ENCODE peak calls at places on chromosomes 4 and X, in four cellular contexts. One of them, this sample, is unnamed.

GRCh38 chr4:17324431-17324830 is 187.5 kb downstream of the QDPR start:
- DNase-seq in GM23338: peak
- DNase-seq in endothelial cell of umbilical vein: peak
- DNase-seq in HepG2: peak
- DNase-seq in this sample: peak

GRCh38 chr4:71136071-71136470 is 142.6 kb downstream of the DCK start:
- DNase-seq in GM23338: no peak
- DNase-seq in endothelial cell of umbilical vein: no peak
- DNase-seq in HepG2: no peak
- DNase-seq in this sample: no peak

GRCh38 chrX:49879656-49880277 is 483 bp downstream of the USP27X start:
- DNase-seq in GM23338: no peak
- DNase-seq in endothelial cell of umbilical vein: peak
- DNase-seq in HepG2: no peak
- DNase-seq in this sample: no peak

GRCh38 chr4:168220893-168221292 is 97.7 kb downstream of the DDX60 start:
- DNase-seq in GM23338: no peak
- DNase-seq in endothelial cell of umbilical vein: no peak
- DNase-seq in HepG2: no peak
- DNase-seq in this sample: no peak

GRCh38 chr4:16626945-16627344 is 271.5 kb downstream of the LDB2 start:
- DNase-seq in GM23338: no peak
- DNase-seq in endothelial cell of umbilical vein: peak
- DNase-seq in HepG2: no peak
- DNase-seq in this sample: no peak

GRCh38 chrX:36087366-36087765 is 167.8 kb downstream of the CFAP47 start:
- DNase-seq in GM23338: no peak
- DNase-seq in endothelial cell of umbilical vein: no peak
- DNase-seq in HepG2: no peak
- DNase-seq in this sample: no peak

GRCh38 chr4:105401278-105401677 is 72.6 kb downstream of the PPA2 start:
- DNase-seq in GM23338: no peak
- DNase-seq in endothelial cell of umbilical vein: no peak
- DNase-seq in HepG2: no peak
- DNase-seq in this sample: no peak

GRCh38 chrX:24215282-24215681 is 65.8 kb downstream of the ZFX start:
- DNase-seq in GM23338: no peak
- DNase-seq in endothelial cell of umbilical vein: no peak
- DNase-seq in HepG2: no peak
- DNase-seq in this sample: no peak

GRCh38 chr4:112374850-112375249 is 77.7 kb downstream of the ALPK1 start:
- DNase-seq in GM23338: no peak
- DNase-seq in endothelial cell of umbilical vein: no peak
- DNase-seq in HepG2: no peak
- DNase-seq in this sample: no peak

GRCh38 chrX:11188664-11189063 is 77.5 kb downstream of the HCCS start:
- DNase-seq in GM23338: no peak
- DNase-seq in endothelial cell of umbilical vein: no peak
- DNase-seq in HepG2: no peak
- DNase-seq in this sample: no peak

GRCh38 chrX:136262241-136262640 is 11.0 kb upstream of the MAP7D3 start:
- DNase-seq in GM23338: no peak
- DNase-seq in endothelial cell of umbilical vein: no peak
- DNase-seq in HepG2: no peak
- DNase-seq in this sample: no peak

GRCh38 chr4:81625422-81626417 is 154.0 kb upstream of the RASGEF1B start:
- DNase-seq in GM23338: no peak
- DNase-seq in endothelial cell of umbilical vein: no peak
- DNase-seq in HepG2: no peak
- DNase-seq in this sample: no peak

GRCh38 chr4:151489462-151490203 is 80.7 kb downstream of the FHIP1A start:
- DNase-seq in GM23338: peak
- DNase-seq in endothelial cell of umbilical vein: no peak
- DNase-seq in HepG2: peak
- DNase-seq in this sample: no peak

GRCh38 chr4:145912391-145912790 is 26.2 kb downstream of the ZNF827 start:
- DNase-seq in GM23338: no peak
- DNase-seq in endothelial cell of umbilical vein: no peak
- DNase-seq in HepG2: no peak
- DNase-seq in this sample: no peak

GRCh38 chr4:41594439-41594838 is 56.5 kb downstream of the LIMCH1 start:
- DNase-seq in GM23338: no peak
- DNase-seq in endothelial cell of umbilical vein: no peak
- DNase-seq in HepG2: no peak
- DNase-seq in this sample: no peak

GRCh38 chr4:61202638-61203495 is 2.7 kb downstream of the ADGRL3 start:
- DNase-seq in GM23338: peak
- DNase-seq in endothelial cell of umbilical vein: no peak
- DNase-seq in HepG2: no peak
- DNase-seq in this sample: no peak

GRCh38 chrX:74535211-74535621 is 79.2 kb downstream of the RLIM start:
- DNase-seq in GM23338: peak
- DNase-seq in endothelial cell of umbilical vein: no peak
- DNase-seq in HepG2: peak
- DNase-seq in this sample: peak

GRCh38 chrX:133516691-133517090 is 101.4 kb upstream of the GPC4 start:
- DNase-seq in GM23338: no peak
- DNase-seq in endothelial cell of umbilical vein: no peak
- DNase-seq in HepG2: no peak
- DNase-seq in this sample: no peak

GRCh38 chr4:153539058-153539826 is 73.1 kb downstream of the TMEM131L start:
- DNase-seq in GM23338: no peak
- DNase-seq in endothelial cell of umbilical vein: no peak
- DNase-seq in HepG2: no peak
- DNase-seq in this sample: no peak

GRCh38 chr4:162341533-162341932 is 177.7 kb upstream of the FSTL5 start:
- DNase-seq in GM23338: no peak
- DNase-seq in endothelial cell of umbilical vein: no peak
- DNase-seq in HepG2: no peak
- DNase-seq in this sample: no peak

GRCh38 chr4:86855572-86855971 is 6.4 kb upstream of the SLC10A6 start:
- DNase-seq in GM23338: no peak
- DNase-seq in endothelial cell of umbilical vein: peak
- DNase-seq in HepG2: no peak
- DNase-seq in this sample: no peak

GRCh38 chr4:73705056-73705432 is 35.3 kb upstream of the CXCL8 start:
- DNase-seq in GM23338: peak
- DNase-seq in endothelial cell of umbilical vein: peak
- DNase-seq in HepG2: no peak
- DNase-seq in this sample: no peak

GRCh38 chr4:26267087-26267486 is 53.7 kb upstream of the RBPJ start:
- DNase-seq in GM23338: no peak
- DNase-seq in endothelial cell of umbilical vein: no peak
- DNase-seq in HepG2: no peak
- DNase-seq in this sample: no peak

GRCh38 chr4:42397256-42397634 is at the start of gene SHISA3:
- DNase-seq in GM23338: peak
- DNase-seq in endothelial cell of umbilical vein: peak
- DNase-seq in HepG2: no peak
- DNase-seq in this sample: no peak

GRCh38 chr4:184824776-184825393 is 883 bp downstream of the ACSL1 start:
- DNase-seq in GM23338: no peak
- DNase-seq in endothelial cell of umbilical vein: peak
- DNase-seq in HepG2: no peak
- DNase-seq in this sample: no peak
- TF ChIP-seq EZH2 in GM23338: peak
- TF ChIP-seq EZH2 in endothelial cell of umbilical vein: no peak
- TF ChIP-seq EZH2 in HepG2: no peak
- TF ChIP-seq EZH2 in this sample: no peak

GRCh38 chrX:618761-619450 is 11.7 kb upstream of the SHOX start:
- DNase-seq in GM23338: no peak
- DNase-seq in endothelial cell of umbilical vein: no peak
- DNase-seq in HepG2: no peak
- DNase-seq in this sample: no peak

GRCh38 chrX:619451-619811 is 11.2 kb upstream of the SHOX start:
- DNase-seq in GM23338: peak
- DNase-seq in endothelial cell of umbilical vein: no peak
- DNase-seq in HepG2: no peak
- DNase-seq in this sample: no peak

GRCh38 chrX:617891-618290 is 12.7 kb upstream of the SHOX start:
- DNase-seq in GM23338: no peak
- DNase-seq in endothelial cell of umbilical vein: no peak
- DNase-seq in HepG2: no peak
- DNase-seq in this sample: no peak

GRCh38 chrX:622104-622503 is 8.5 kb upstream of the SHOX start:
- DNase-seq in GM23338: no peak
- DNase-seq in endothelial cell of umbilical vein: no peak
- DNase-seq in HepG2: no peak
- DNase-seq in this sample: no peak

DNA sequence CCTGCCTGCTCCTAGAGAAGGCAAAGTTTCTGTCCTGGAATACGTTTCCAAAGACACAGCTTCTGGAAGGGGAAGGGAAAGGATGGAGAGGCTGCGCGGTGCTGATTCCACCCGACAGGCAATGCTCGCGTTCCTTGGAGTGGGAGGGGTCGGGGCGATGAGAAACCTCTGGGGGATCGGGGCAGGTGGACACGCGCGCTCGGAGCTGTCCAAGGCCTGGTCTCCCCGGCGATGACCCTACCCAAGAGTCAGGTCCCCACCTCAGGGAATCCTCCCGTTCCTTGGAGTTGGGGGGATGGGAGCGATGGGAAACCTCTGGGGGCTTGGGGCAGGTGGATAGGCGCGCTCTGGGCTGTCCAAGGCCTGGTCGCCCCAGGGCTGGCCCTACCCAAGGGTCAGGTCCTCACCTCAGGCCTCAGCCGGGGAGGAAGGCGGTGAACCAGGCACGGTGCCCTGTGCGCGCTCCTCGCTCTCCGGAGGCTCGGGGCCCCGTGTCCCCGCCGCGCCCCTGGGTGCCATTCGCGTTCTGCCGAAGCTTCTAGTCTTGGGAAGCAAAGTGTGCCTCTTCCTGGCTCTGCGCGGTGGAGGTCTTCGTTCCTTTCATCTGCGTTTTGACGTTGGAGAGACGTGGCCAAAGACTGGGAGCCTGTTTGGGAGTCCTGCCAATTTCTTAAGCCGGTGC is 10.6 kb upstream of the SHOX start:
- DNase-seq in GM23338: peak
- DNase-seq in endothelial cell of umbilical vein: no peak
- DNase-seq in HepG2: no peak
- DNase-seq in this sample: no peak
- TF ChIP-seq EZH2 in GM23338: peak
- TF ChIP-seq EZH2 in endothelial cell of umbilical vein: no peak
- TF ChIP-seq EZH2 in HepG2: no peak
- TF ChIP-seq EZH2 in this sample: no peak

GRCh38 chr4:110617095-110617494 is 5.8 kb downstream of the PITX2 start:
- DNase-seq in GM23338: no peak
- DNase-seq in endothelial cell of umbilical vein: no peak
- DNase-seq in HepG2: no peak
- DNase-seq in this sample: no peak

GRCh38 chr4:110615366-110616161 is 7.3 kb downstream of the PITX2 start:
- DNase-seq in GM23338: peak
- DNase-seq in endothelial cell of umbilical vein: no peak
- DNase-seq in HepG2: no peak
- DNase-seq in this sample: no peak

GRCh38 chr4:110618091-110619000 is 4.5 kb downstream of the PITX2 start:
- DNase-seq in GM23338: peak
- DNase-seq in endothelial cell of umbilical vein: no peak
- DNase-seq in HepG2: no peak
- DNase-seq in this sample: no peak

GRCh38 chr4:110614981-110615365 is 7.9 kb downstream of the PITX2 start:
- DNase-seq in GM23338: peak
- DNase-seq in endothelial cell of umbilical vein: no peak
- DNase-seq in HepG2: no peak
- DNase-seq in this sample: no peak

GRCh38 chr4:110616162-110617062 is 6.5 kb downstream of the PITX2 start:
- DNase-seq in GM23338: peak
- DNase-seq in endothelial cell of umbilical vein: no peak
- DNase-seq in HepG2: no peak
- DNase-seq in this sample: no peak
- TF ChIP-seq EZH2 in GM23338: peak
- TF ChIP-seq EZH2 in endothelial cell of umbilical vein: peak
- TF ChIP-seq EZH2 in HepG2: no peak
- TF ChIP-seq EZH2 in this sample: no peak

DNA sequence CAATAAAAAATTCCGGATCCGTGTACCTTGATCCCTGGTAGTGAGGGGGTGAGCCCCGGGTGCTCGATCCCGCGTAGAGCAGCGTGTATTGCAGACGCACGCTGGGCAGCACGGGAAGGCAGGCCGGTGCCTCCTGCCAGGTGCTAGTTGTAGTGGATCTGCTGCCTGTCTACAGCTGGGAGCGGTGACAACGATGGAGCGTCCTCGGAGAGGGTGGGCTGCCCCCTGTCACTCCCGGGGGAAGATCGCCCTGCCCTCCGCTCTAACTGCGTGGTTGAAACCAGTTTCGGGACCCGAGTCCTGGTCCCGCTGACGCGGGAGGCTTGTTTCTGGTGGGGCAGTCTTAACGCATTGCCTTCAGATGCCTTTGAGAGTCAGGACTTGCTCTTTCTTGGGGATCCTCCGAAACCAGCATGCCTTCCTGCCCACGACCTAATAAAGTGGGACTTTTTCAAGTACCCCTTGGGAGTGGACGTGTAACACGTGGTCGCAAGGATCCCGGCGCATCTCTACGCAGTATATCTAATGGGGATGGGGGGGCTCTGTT is 2.7 kb upstream of the NKX6-1 start:
- DNase-seq in GM23338: peak
- DNase-seq in endothelial cell of umbilical vein: no peak
- DNase-seq in HepG2: no peak
- DNase-seq in this sample: no peak
- TF ChIP-seq EZH2 in GM23338: peak
- TF ChIP-seq EZH2 in endothelial cell of umbilical vein: peak
- TF ChIP-seq EZH2 in HepG2: no peak
- TF ChIP-seq EZH2 in this sample: no peak

DNA sequence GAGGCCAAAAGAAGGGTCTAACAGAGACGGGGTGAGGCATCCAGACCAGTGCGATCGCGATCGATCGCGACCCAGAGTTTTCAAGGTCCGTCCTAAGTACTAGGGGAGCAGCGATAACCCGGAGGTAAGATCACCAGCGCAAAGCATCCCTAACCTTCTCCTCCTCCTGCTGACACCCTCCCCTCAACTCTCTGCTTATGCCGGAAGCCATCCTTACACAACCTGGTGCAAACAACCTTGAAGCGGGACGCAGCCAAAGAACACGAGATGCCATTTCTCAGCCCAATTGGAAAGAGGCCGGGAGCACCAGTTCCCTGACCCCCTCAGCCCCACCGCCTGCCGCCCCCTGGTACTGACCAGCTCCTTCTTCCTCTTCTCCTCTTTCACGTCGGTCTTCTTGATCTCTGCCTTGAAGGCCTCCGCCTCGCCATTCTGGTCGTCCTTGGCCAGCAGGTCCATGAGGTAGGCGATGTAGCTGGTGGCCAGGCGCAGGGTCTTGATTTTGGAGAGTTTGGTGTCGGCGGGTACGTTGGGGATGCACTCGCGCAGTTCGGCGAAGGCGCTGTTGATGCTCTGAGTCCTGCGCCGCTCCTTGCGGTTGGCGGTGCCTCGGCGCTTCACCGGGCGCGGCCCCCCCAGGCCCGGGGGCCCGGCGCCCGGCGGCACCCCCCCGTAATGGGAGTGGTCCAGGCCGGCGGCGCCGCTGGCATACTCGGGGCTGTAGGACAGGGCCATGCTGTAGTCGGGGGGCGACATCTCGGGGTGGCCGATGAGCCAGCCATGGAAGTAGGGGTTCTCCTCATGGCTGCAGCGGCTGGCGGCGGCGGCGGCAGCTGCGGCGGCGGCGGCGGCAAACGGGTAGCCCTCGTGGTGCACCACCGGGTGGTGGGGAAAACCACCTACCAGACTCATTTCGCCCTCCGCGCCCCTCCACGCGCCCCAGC is 1.4 kb downstream of the HAND2 start:
- DNase-seq in GM23338: peak
- DNase-seq in endothelial cell of umbilical vein: no peak
- DNase-seq in HepG2: no peak
- DNase-seq in this sample: no peak
- TF ChIP-seq EZH2 in GM23338: peak
- TF ChIP-seq EZH2 in endothelial cell of umbilical vein: peak
- TF ChIP-seq EZH2 in HepG2: no peak
- TF ChIP-seq EZH2 in this sample: no peak

This sample was measured in K562.